ENCODE peak calls at places on chromosome 20, in seven cellular contexts. One of them, this sample, is unnamed.

GRCh38 chr20:63135411-63135810 is 80.5 kb downstream of the YTHDF1 start:
- DNase-seq in GM04504: no peak
- DNase-seq in HT-29: peak
- DNase-seq in fibroblast of gingiva: no peak
- DNase-seq in GDM1: no peak
- DNase-seq in T follicular helper cell: no peak
- DNase-seq in activated gamma-delta T cell treated with anti-CD3 and anti-CD28 coated beads, Interleukin-2, amount 50 U/mL, for 16 hours: no peak
- DNase-seq in this sample: no peak

GRCh38 chr20:45987108-45987780 is 15.2 kb upstream of the ZNF335 start:
- DNase-seq in GM04504: no peak
- DNase-seq in HT-29: peak
- DNase-seq in fibroblast of gingiva: no peak
- DNase-seq in GDM1: peak
- DNase-seq in T follicular helper cell: peak
- DNase-seq in activated gamma-delta T cell treated with anti-CD3 and anti-CD28 coated beads, Interleukin-2, amount 50 U/mL, for 16 hours: peak
- DNase-seq in this sample: peak

GRCh38 chr20:44117296-44118184 is 69.4 kb downstream of the JPH2 start:
- DNase-seq in GM04504: no peak
- DNase-seq in HT-29: no peak
- DNase-seq in fibroblast of gingiva: no peak
- DNase-seq in GDM1: no peak
- DNase-seq in T follicular helper cell: no peak
- DNase-seq in activated gamma-delta T cell treated with anti-CD3 and anti-CD28 coated beads, Interleukin-2, amount 50 U/mL, for 16 hours: no peak
- DNase-seq in this sample: no peak

GRCh38 chr20:38843346-38843745 is 37.8 kb downstream of the PPP1R16B start:
- DNase-seq in GM04504: no peak
- DNase-seq in HT-29: no peak
- DNase-seq in fibroblast of gingiva: no peak
- DNase-seq in GDM1: no peak
- DNase-seq in T follicular helper cell: no peak
- DNase-seq in activated gamma-delta T cell treated with anti-CD3 and anti-CD28 coated beads, Interleukin-2, amount 50 U/mL, for 16 hours: peak
- DNase-seq in this sample: no peak

GRCh38 chr20:2535711-2536561 is 437 bp upstream of the TMC2 start:
- DNase-seq in GM04504: no peak
- DNase-seq in HT-29: no peak
- DNase-seq in fibroblast of gingiva: no peak
- DNase-seq in GDM1: no peak
- DNase-seq in T follicular helper cell: no peak
- DNase-seq in activated gamma-delta T cell treated with anti-CD3 and anti-CD28 coated beads, Interleukin-2, amount 50 U/mL, for 16 hours: no peak
- DNase-seq in this sample: no peak

GRCh38 chr20:59820204-59821041 is 113.0 kb downstream of the SYCP2 start:
- DNase-seq in GM04504: no peak
- DNase-seq in HT-29: peak
- DNase-seq in fibroblast of gingiva: no peak
- DNase-seq in GDM1: no peak
- DNase-seq in T follicular helper cell: no peak
- DNase-seq in activated gamma-delta T cell treated with anti-CD3 and anti-CD28 coated beads, Interleukin-2, amount 50 U/mL, for 16 hours: no peak
- DNase-seq in this sample: no peak

GRCh38 chr20:33995053-33995816 is 1.5 kb downstream of the RALY start:
- DNase-seq in GM04504: no peak
- DNase-seq in HT-29: peak
- DNase-seq in fibroblast of gingiva: no peak
- DNase-seq in GDM1: no peak
- DNase-seq in T follicular helper cell: no peak
- DNase-seq in activated gamma-delta T cell treated with anti-CD3 and anti-CD28 coated beads, Interleukin-2, amount 50 U/mL, for 16 hours: no peak
- DNase-seq in this sample: peak

GRCh38 chr20:19935842-19936241 is 81.3 kb upstream of the NAA20 start:
- DNase-seq in GM04504: no peak
- DNase-seq in HT-29: peak
- DNase-seq in fibroblast of gingiva: no peak
- DNase-seq in GDM1: no peak
- DNase-seq in T follicular helper cell: no peak
- DNase-seq in activated gamma-delta T cell treated with anti-CD3 and anti-CD28 coated beads, Interleukin-2, amount 50 U/mL, for 16 hours: no peak
- DNase-seq in this sample: no peak

GRCh38 chr20:4164246-4164645 is 148.9 kb upstream of the RNF24 start:
- DNase-seq in GM04504: no peak
- DNase-seq in HT-29: no peak
- DNase-seq in fibroblast of gingiva: no peak
- DNase-seq in GDM1: no peak
- DNase-seq in T follicular helper cell: no peak
- DNase-seq in activated gamma-delta T cell treated with anti-CD3 and anti-CD28 coated beads, Interleukin-2, amount 50 U/mL, for 16 hours: no peak
- DNase-seq in this sample: no peak

GRCh38 chr20:63055575-63056235 is 48.9 kb upstream of the BHLHE23 start:
- DNase-seq in GM04504: no peak
- DNase-seq in HT-29: no peak
- DNase-seq in fibroblast of gingiva: no peak
- DNase-seq in GDM1: no peak
- DNase-seq in T follicular helper cell: no peak
- DNase-seq in activated gamma-delta T cell treated with anti-CD3 and anti-CD28 coated beads, Interleukin-2, amount 50 U/mL, for 16 hours: no peak
- DNase-seq in this sample: no peak

GRCh38 chr20:59565768-59566461 is 38.4 kb upstream of the PHACTR3 start:
- DNase-seq in GM04504: no peak
- DNase-seq in HT-29: no peak
- DNase-seq in fibroblast of gingiva: no peak
- DNase-seq in GDM1: no peak
- DNase-seq in T follicular helper cell: no peak
- DNase-seq in activated gamma-delta T cell treated with anti-CD3 and anti-CD28 coated beads, Interleukin-2, amount 50 U/mL, for 16 hours: no peak
- DNase-seq in this sample: no peak

GRCh38 chr20:2578430-2579192 is 42.2 kb downstream of the TMC2 start:
- DNase-seq in GM04504: no peak
- DNase-seq in HT-29: no peak
- DNase-seq in fibroblast of gingiva: no peak
- DNase-seq in GDM1: no peak
- DNase-seq in T follicular helper cell: no peak
- DNase-seq in activated gamma-delta T cell treated with anti-CD3 and anti-CD28 coated beads, Interleukin-2, amount 50 U/mL, for 16 hours: no peak
- DNase-seq in this sample: no peak

GRCh38 chr20:21099653-21100589 is 6.2 kb downstream of the LINC00237 start:
- DNase-seq in GM04504: no peak
- DNase-seq in HT-29: peak
- DNase-seq in fibroblast of gingiva: no peak
- DNase-seq in GDM1: no peak
- DNase-seq in T follicular helper cell: no peak
- DNase-seq in activated gamma-delta T cell treated with anti-CD3 and anti-CD28 coated beads, Interleukin-2, amount 50 U/mL, for 16 hours: no peak
- DNase-seq in this sample: peak

GRCh38 chr20:44014807-44015732 is 100.4 kb downstream of the TOX2 start:
- DNase-seq in GM04504: no peak
- DNase-seq in HT-29: peak
- DNase-seq in fibroblast of gingiva: no peak
- DNase-seq in GDM1: no peak
- DNase-seq in T follicular helper cell: no peak
- DNase-seq in activated gamma-delta T cell treated with anti-CD3 and anti-CD28 coated beads, Interleukin-2, amount 50 U/mL, for 16 hours: no peak
- DNase-seq in this sample: peak

GRCh38 chr20:24648919-24649318 is 179.5 kb downstream of the SYNDIG1 start:
- DNase-seq in GM04504: no peak
- DNase-seq in HT-29: no peak
- DNase-seq in fibroblast of gingiva: no peak
- DNase-seq in GDM1: no peak
- DNase-seq in T follicular helper cell: no peak
- DNase-seq in activated gamma-delta T cell treated with anti-CD3 and anti-CD28 coated beads, Interleukin-2, amount 50 U/mL, for 16 hours: no peak
- DNase-seq in this sample: no peak

GRCh38 chr20:8039048-8039447 is 19.5 kb upstream of the TMX4 start:
- DNase-seq in GM04504: no peak
- DNase-seq in HT-29: peak
- DNase-seq in fibroblast of gingiva: no peak
- DNase-seq in GDM1: no peak
- DNase-seq in T follicular helper cell: no peak
- DNase-seq in activated gamma-delta T cell treated with anti-CD3 and anti-CD28 coated beads, Interleukin-2, amount 50 U/mL, for 16 hours: no peak
- DNase-seq in this sample: no peak

This sample was measured in fibroblast of pulmonary artery.